ENCODE peak calls at places on chromosomes 1 and 21, in nine cellular contexts. X is A549, Q is ovary, W is prostate gland, N is pancreas, B is GM12865, P is cardiac fibroblast, U is HCT116, Y is GM12878. K is an unnamed sample.
A peak's percentile ranks its signal among the peaks of the same experiment; 100 is the strongest.

GRCh38 chr1:153120945-153121344 is 7.6 kb upstream of the SPRR2F start:
- DNase-seq in Q (no peak), B (no peak), Y (no peak), P (no peak), U (no peak), N (no peak), W (no peak), X (no peak), K (no peak)

GRCh38 chr1:170377896-170378634 is 153.9 kb upstream of the GORAB start:
- DNase-seq in P (peak; percentile 12), W (no peak), Q (no peak), X (no peak), N (no peak), U (no peak), B (no peak), Y (no peak), K (peak; percentile 80)

GRCh38 chr21:33132054-33132453 is 62.1 kb downstream of the OLIG1 start:
- DNase-seq in Q (no peak), B (peak; percentile 11), Y (no peak), W (no peak), U (no peak), X (no peak), P (no peak), N (no peak), K (no peak)

GRCh38 chr1:68308034-68308433 is 75.7 kb upstream of the WLS start:
- DNase-seq in Q (no peak), Y (no peak), N (peak; percentile 45), W (peak; percentile 57), P (no peak), B (no peak), U (no peak), X (no peak), K (no peak)

GRCh38 chr1:194004146-194004545 is 817.7 kb upstream of the B3GALT2 start:
- DNase-seq in W (no peak), N (no peak), Q (no peak), B (no peak), Y (no peak), X (no peak), P (no peak), U (no peak), K (no peak)

GRCh38 chr1:196933531-196934189 is 9.9 kb upstream of the CFHR2 start:
- DNase-seq in U (no peak), X (no peak), B (no peak), Q (peak; percentile 16), W (no peak), Y (no peak), P (no peak), N (no peak), K (no peak)

GRCh38 chr1:97943354-97943753 is 22.5 kb upstream of the DPYD start:
- DNase-seq in N (no peak), U (no peak), Q (no peak), X (no peak), B (no peak), W (no peak), Y (no peak), P (peak; percentile 77), K (peak; percentile 92)

GRCh38 chr1:45412899-45413298 is 72.7 kb upstream of the MUTYH start:
- DNase-seq in X (no peak), Q (no peak), N (no peak), P (no peak), W (no peak), Y (no peak), B (peak; percentile 29), U (no peak), K (no peak)

GRCh38 chr1:29385966-29386365 is 149.6 kb downstream of the PTPRU start:
- DNase-seq in P (no peak), W (no peak), N (no peak), Y (no peak), U (no peak), X (no peak), B (no peak), Q (no peak), K (no peak)

GRCh38 chr1:1089731-1090423 is 15.8 kb upstream of the RNF223 start:
- DNase-seq in X (no peak), U (no peak), W (no peak), Y (no peak), N (no peak), P (no peak), Q (peak; percentile 11), B (no peak), K (no peak)

GRCh38 chr1:227901906-227902640 is 45.7 kb downstream of the WNT9A start:
- DNase-seq in W (no peak), B (no peak), P (peak; percentile 38), N (no peak), Y (no peak), X (peak; percentile 67), U (peak; percentile 37), Q (peak; percentile 17), K (no peak)

GRCh38 chr1:247357781-247358211 is 26.1 kb upstream of the ZNF496 start:
- DNase-seq in X (no peak), U (no peak), P (peak; percentile 87), W (no peak), Y (peak; percentile 77), N (no peak), Q (peak; percentile 43), B (peak; percentile 85), K (peak; percentile 57)

GRCh38 chr1:217921126-217921900 is 290.2 kb downstream of the SPATA17 start:
- DNase-seq in P (no peak), N (no peak), W (no peak), U (no peak), X (no peak), Y (no peak), B (no peak), Q (no peak), K (no peak)

GRCh38 chr1:115118596-115118995 is 29.3 kb upstream of the TSPAN2 start:
- DNase-seq in Y (no peak), X (no peak), N (no peak), U (no peak), Q (no peak), B (no peak), W (no peak), P (peak; percentile 32), K (no peak)

GRCh38 chr1:63829349-63830327 is 55.8 kb downstream of the ROR1 start:
- DNase-seq in U (no peak), B (no peak), P (peak; percentile 66), N (no peak), X (no peak), W (peak; percentile 10), Q (no peak), Y (no peak), K (peak; percentile 74)

GRCh38 chr1:39407889-39408640 is 83.4 kb upstream of the BMP8A start:
- DNase-seq in N (no peak), W (no peak), B (no peak), P (peak; percentile 15), X (no peak), U (no peak), Y (no peak), Q (no peak), K (no peak)

GRCh38 chr1:52158218-52158617 is 16.3 kb downstream of the ZFYVE9 start:
- DNase-seq in Q (no peak), P (no peak), X (no peak), N (no peak), Y (no peak), W (no peak), B (no peak), U (no peak), K (no peak)

GRCh38 chr1:208242186-208242585 is 2.0 kb downstream of the PLXNA2 start:
- DNase-seq in P (no peak), X (no peak), B (no peak), Y (no peak), N (no peak), W (no peak), U (no peak), Q (no peak), K (peak; percentile 51)
- H3K4me3 ChIP-seq in P (peak overlapping the region; percentile 88), X (no peak overlapping the region), B (no peak overlapping the region), Y (no peak overlapping the region), N (peak overlapping the region; percentile 96), W (no peak overlapping the region), U (no peak overlapping the region), Q (peak overlapping the region; percentile 71), K (peak overlapping the region; percentile 85)

GRCh38 chr1:18234790-18235242 is 127.2 kb downstream of the IGSF21 start:
- DNase-seq in W (peak; percentile 19), Y (no peak), X (peak; percentile 63), N (no peak), B (peak; percentile 51), U (peak; percentile 73), Q (no peak), P (peak; percentile 46), K (peak; percentile 4)
- TF ChIP-seq CTCF in W (peak; percentile 19), Y (peak; percentile 67), X (peak; percentile 33), N (peak; percentile 49), B (peak; percentile 72), U (peak; percentile 92), Q (no peak), P (peak; percentile 39), K (peak; percentile 43)

GRCh38 chr1:160101037-160101716 is 2.8 kb upstream of the IGSF8 start:
- DNase-seq in P (peak; percentile 73), B (peak; percentile 82), X (peak; percentile 73), Y (no peak), U (peak; percentile 64), N (peak; percentile 81), W (peak; percentile 61), Q (peak; percentile 84), K (peak; percentile 78)
- H3K4me3 ChIP-seq in P (no peak overlapping the region), B (no peak overlapping the region), X (no peak overlapping the region), Y (no peak overlapping the region), U (no peak overlapping the region), N (no peak overlapping the region), W (no peak overlapping the region), Q (no peak overlapping the region), K (peak overlapping the region; percentile 25)

GRCh38 chr21:42798106-42798505 is 81.2 kb downstream of the WDR4 start:
- DNase-seq in Q (no peak), W (no peak), X (no peak), B (no peak), Y (no peak), P (no peak), U (no peak), N (no peak), K (no peak)
- TF ChIP-seq CTCF in Q (no peak), W (no peak), X (no peak), B (no peak), Y (no peak), P (no peak), U (no peak), N (no peak), K (no peak)

GRCh38 chr1:43971336-43971980 is 1.6 kb downstream of the DPH2 start:
- DNase-seq in Q (no peak), U (no peak), X (no peak), Y (no peak), W (no peak), N (no peak), P (no peak), B (no peak), K (no peak)
- H3K4me3 ChIP-seq in Q (no peak overlapping the region), U (peak overlapping the region; percentile 99), X (no peak overlapping the region), Y (peak overlapping the region; percentile 98), W (no peak overlapping the region), N (no peak overlapping the region), P (no peak overlapping the region), B (no peak overlapping the region), K (no peak overlapping the region)

DNA sequence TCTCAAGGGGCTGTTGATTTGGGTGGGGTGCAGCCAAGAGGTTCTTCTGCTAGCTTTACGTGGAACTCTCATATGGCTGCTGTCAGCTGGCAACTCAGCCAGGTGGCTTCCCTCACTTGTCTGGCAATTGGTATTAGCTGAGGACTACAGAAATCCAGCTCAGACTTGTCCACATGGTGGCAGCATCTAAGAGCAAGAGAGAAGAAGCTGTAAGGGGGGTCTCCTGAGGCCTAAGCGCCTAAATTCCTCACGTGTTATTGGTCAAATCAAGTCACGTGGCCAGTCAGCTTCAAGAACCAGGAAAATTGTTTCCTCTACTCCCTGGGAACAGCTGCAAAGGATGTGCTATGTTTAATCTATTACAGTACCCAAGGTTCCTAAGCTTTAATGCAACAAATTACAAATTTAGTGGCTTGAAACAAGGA is 4.2 kb upstream of the DYRK3 start:
- DNase-seq in U (peak; percentile 88), Y (peak; percentile 60), W (no peak), X (peak; percentile 94), P (peak; percentile 96), N (peak; percentile 56), Q (peak; percentile 69), B (peak; percentile 88), K (peak; percentile 96)
- TF ChIP-seq CTCF in U (peak; percentile 53), Y (peak; percentile 63), W (no peak), X (peak; percentile 63), P (peak; percentile 62), N (peak; percentile 21), Q (peak; percentile 29), B (peak; percentile 51), K (peak; percentile 65)